ENCODE peak calls at places on chromosome 10, in seven cellular contexts. J is activated CD4-positive, alpha-beta T cell treated with anti-CD3 and anti-CD28 coated beads for 48 hours; N is upper lobe of right lung; W is NCI-H460; F is GM10248; O is SW480; P is T follicular helper cell. L is an unnamed sample.

GRCh38 chr10:48792121-48792520 is 107.4 kb downstream of the WDFY4 start:
- DNase-seq in J (no peak), N (no peak), W (no peak), F (no peak), O (no peak), P (no peak), L (no peak)

GRCh38 chr10:14163374-14164125 is 167.2 kb downstream of the FRMD4A start:
- DNase-seq in J (no peak), N (no peak), W (no peak), F (no peak), O (no peak), P (no peak), L (no peak)

GRCh38 chr10:114754445-114755320 is 66.9 kb upstream of the FHIP2A start:
- DNase-seq in J (no peak), N (no peak), W (no peak), F (no peak), O (peak; percentile 72), P (no peak), L (no peak)

GRCh38 chr10:22648547-22648961 is 65.8 kb downstream of the PIP4K2A start:
- DNase-seq in J (no peak), N (no peak), W (no peak), F (no peak), O (no peak), P (no peak), L (no peak)

GRCh38 chr10:118031351-118032075 is 15.2 kb downstream of the RAB11FIP2 start:
- DNase-seq in J (no peak), N (no peak), W (no peak), F (no peak), O (no peak), P (no peak), L (no peak)

GRCh38 chr10:29689001-29689400 is 54.2 kb upstream of the SVIL start:
- DNase-seq in J (peak; percentile 19), N (no peak), W (peak; percentile 40), F (no peak), O (no peak), P (no peak), L (no peak)

GRCh38 chr10:86312701-86313270 is 53.8 kb downstream of the GRID1 start:
- DNase-seq in J (no peak), N (peak; percentile 40), W (no peak), F (no peak), O (no peak), P (no peak), L (peak; percentile 14)

GRCh38 chr10:114285961-114286441 is 46.9 kb downstream of the VWA2 start:
- DNase-seq in J (no peak), N (peak; percentile 63), W (no peak), F (no peak), O (no peak), P (no peak), L (no peak)

GRCh38 chr10:119391430-119392313 is 150.8 kb downstream of the RGS10 start:
- DNase-seq in J (no peak), N (no peak), W (no peak), F (no peak), O (no peak), P (no peak), L (no peak)

GRCh38 chr10:123890246-123890645 is 1.4 kb downstream of the CPXM2 start:
- DNase-seq in J (no peak), N (no peak), W (no peak), F (no peak), O (no peak), P (no peak), L (no peak)

GRCh38 chr10:133126431-133127290 is 33.4 kb upstream of the KNDC1 start:
- DNase-seq in J (no peak), N (peak; percentile 58), W (no peak), F (no peak), O (no peak), P (no peak), L (no peak)

GRCh38 chr10:88804083-88804812 is 1.7 kb downstream of the LIPM start:
- DNase-seq in J (no peak), N (no peak), W (no peak), F (no peak), O (no peak), P (no peak), L (no peak)

GRCh38 chr10:34658934-34659333 is 156.2 kb downstream of the PARD3 start:
- DNase-seq in J (no peak), N (no peak), W (no peak), F (no peak), O (no peak), P (no peak), L (no peak)

GRCh38 chr10:20916976-20917375 is 19.9 kb upstream of the NEBL start:
- DNase-seq in J (no peak), N (no peak), W (no peak), F (no peak), O (no peak), P (no peak), L (no peak)

GRCh38 chr10:109996766-109997171 is 11.0 kb upstream of the ADD3 start:
- DNase-seq in J (no peak), N (no peak), W (no peak), F (no peak), O (no peak), P (no peak), L (no peak)

GRCh38 chr10:131050162-131050766 is 261.3 kb downstream of the TCERG1L start:
- DNase-seq in J (no peak), N (no peak), W (no peak), F (no peak), O (no peak), P (no peak), L (no peak)

GRCh38 chr10:3119796-3120459 is 52.6 kb downstream of the PFKP start:
- DNase-seq in J (peak; percentile 38), N (no peak), W (no peak), F (no peak), O (no peak), P (no peak), L (peak; percentile 50)

GRCh38 chr10:123576706-123577105 is 89.4 kb upstream of the GPR26 start:
- DNase-seq in J (no peak), N (no peak), W (no peak), F (no peak), O (no peak), P (no peak), L (no peak)

GRCh38 chr10:86511027-86511865 is 10.3 kb downstream of the WAPL start:
- DNase-seq in J (no peak), N (no peak), W (no peak), F (no peak), O (no peak), P (no peak), L (no peak)

GRCh38 chr10:104640339-104641149 is 546 bp upstream of the SORCS3 start:
- DNase-seq in J (peak; percentile 6), N (no peak), W (no peak), F (no peak), O (no peak), P (no peak), L (peak; percentile 48)

GRCh38 chr10:9615179-9615578 is 1402.5 kb upstream of the CELF2 start:
- DNase-seq in J (no peak), N (no peak), W (no peak), F (no peak), O (no peak), P (no peak), L (no peak)

GRCh38 chr10:128915630-128916029 is 551.4 kb upstream of the MGMT start:
- DNase-seq in J (no peak), N (no peak), W (no peak), F (no peak), O (no peak), P (no peak), L (no peak)

L was measured in glutamatergic neuron.